ENCODE peak calls at places on chromosomes 2 and 18, in five cellular contexts. Y is activated naive CD4-positive, alpha-beta T cell treated with Interleukin-2 at 50 U/mL for 16 hours; I is omental fat pad; Q is tibial artery; D is GM12891. W is an unnamed sample.

GRCh38 chr18:29652797-29653196 is 1389.7 kb downstream of the DSC3 start:
- DNase-seq in Q (no peak), Y (no peak), D (no peak), I (no peak), W (no peak)

GRCh38 chr2:111139637-111140317 is 19.1 kb downstream of the BCL2L11 start:
- DNase-seq in Q (no peak), Y (no peak), I (no peak), D (no peak), W (no peak)

GRCh38 chr2:68765739-68766377 is 31.2 kb downstream of the ARHGAP25 start:
- DNase-seq in Y (no peak), I (no peak), Q (no peak), D (no peak), W (no peak)

GRCh38 chr2:197072533-197072932 is 146.0 kb upstream of the PGAP1 start:
- DNase-seq in Y (no peak), D (no peak), I (no peak), Q (no peak), W (no peak)

GRCh38 chr2:198296665-198297308 is 492.4 kb downstream of the PLCL1 start:
- DNase-seq in Y (peak), D (peak), I (peak), Q (peak), W (peak)

GRCh38 chr2:218853766-218854165 is 5.8 kb upstream of the WNT6 start:
- DNase-seq in I (no peak), Y (no peak), Q (no peak), D (no peak), W (no peak)

GRCh38 chr2:200301953-200302628 is 4.4 kb upstream of the SPATS2L start:
- DNase-seq in I (no peak), D (no peak), Y (no peak), Q (no peak), W (no peak)

GRCh38 chr2:144354953-144355352 is 165.0 kb downstream of the ZEB2 start:
- DNase-seq in Q (no peak), I (no peak), Y (no peak), D (no peak), W (no peak)

GRCh38 chr18:11042247-11042646 is 107.1 kb downstream of the PIEZO2 start:
- DNase-seq in D (no peak), I (no peak), Y (no peak), Q (no peak), W (no peak)

GRCh38 chr2:158457092-158457825 is 507 bp downstream of the PKP4 start:
- DNase-seq in Y (peak), Q (peak), I (no peak), D (peak), W (peak)

GRCh38 chr2:172921538-172922236 is 154.0 kb upstream of the MAP3K20 start:
- DNase-seq in Y (no peak), D (no peak), I (no peak), Q (no peak), W (no peak)

GRCh38 chr2:152566728-152567069 is 150.6 kb downstream of the PRPF40A start:
- DNase-seq in I (no peak), Y (no peak), D (no peak), Q (no peak), W (no peak)

GRCh38 chr18:35407871-35408481 is 30.8 kb upstream of the ZNF396 start:
- DNase-seq in Y (peak), I (no peak), Q (no peak), D (no peak), W (peak)

GRCh38 chr18:33578371-33579146 is 540 bp downstream of the ASXL3 start:
- DNase-seq in Q (peak), I (no peak), D (peak), Y (no peak), W (peak)

GRCh38 chr2:96913398-96914202 is 43.7 kb upstream of the SEMA4C start:
- DNase-seq in D (no peak), I (no peak), Y (peak), Q (no peak), W (no peak)

GRCh38 chr2:39660612-39661196 is 5.0 kb upstream of the TMEM178A start:
- DNase-seq in I (no peak), Y (no peak), Q (no peak), D (no peak), W (no peak)

W was measured in GM13977.